ENCODE peak calls at places on chromosomes 7 and 10, in six cellular contexts. C is uterus, N is heart left ventricle, V is A549, K is K562, O is breast epithelium. S is an unnamed sample.

GRCh38 chr7:112201421-112201820 is 4.8 kb downstream of the DOCK4 start:
- DNase-seq in C (no peak), N (no peak), V (no peak), K (no peak), O (no peak), S (no peak)

GRCh38 chr10:60433684-60434083 is 44.0 kb upstream of the ANK3 start:
- DNase-seq in C (no peak), N (no peak), V (no peak), K (no peak), O (no peak), S (no peak)

GRCh38 chr10:32577448-32577847 is 131.5 kb downstream of the CCDC7 start:
- DNase-seq in C (no peak), N (no peak), V (no peak), K (no peak), O (no peak), S (no peak)

GRCh38 chr7:151080522-151081169 is at the start of gene FASTK:
- DNase-seq in C (peak; percentile 89), N (peak; percentile 94), V (peak; percentile 89), K (peak; percentile 97), O (peak; percentile 84), S (peak; percentile 87)

GRCh38 chr7:122951006-122951405 is 44.5 kb downstream of the TAS2R16 start:
- DNase-seq in C (no peak), N (no peak), V (no peak), K (no peak), O (no peak), S (no peak)

GRCh38 chr10:7000063-7000462 is 410.8 kb downstream of the SFMBT2 start:
- DNase-seq in C (no peak), N (no peak), V (no peak), K (no peak), O (no peak), S (no peak)

GRCh38 chr7:27442446-27442845 is 199.8 kb downstream of the EVX1 start:
- DNase-seq in C (no peak), N (no peak), V (peak; percentile 18), K (no peak), O (no peak), S (no peak)

GRCh38 chr10:50552771-50553535 is 70.8 kb downstream of the SGMS1 start:
- DNase-seq in C (no peak), N (no peak), V (peak; percentile 30), K (peak; percentile 41), O (no peak), S (no peak)

GRCh38 chr10:110324805-110325280 is 20.1 kb upstream of the SMNDC1 start:
- DNase-seq in C (no peak), N (no peak), V (no peak), K (no peak), O (no peak), S (no peak)

GRCh38 chr10:104353325-104354048 is at the start of gene CFAP58:
- DNase-seq in C (peak; percentile 96), N (peak; percentile 97), V (peak; percentile 90), K (peak; percentile 91), O (peak; percentile 94), S (peak; percentile 92)
- TF ChIP-seq POLR2A in C (peak; percentile 36), N (no peak), V (peak; percentile 14), K (peak; percentile 51), O (no peak), S (no peak)

DNA sequence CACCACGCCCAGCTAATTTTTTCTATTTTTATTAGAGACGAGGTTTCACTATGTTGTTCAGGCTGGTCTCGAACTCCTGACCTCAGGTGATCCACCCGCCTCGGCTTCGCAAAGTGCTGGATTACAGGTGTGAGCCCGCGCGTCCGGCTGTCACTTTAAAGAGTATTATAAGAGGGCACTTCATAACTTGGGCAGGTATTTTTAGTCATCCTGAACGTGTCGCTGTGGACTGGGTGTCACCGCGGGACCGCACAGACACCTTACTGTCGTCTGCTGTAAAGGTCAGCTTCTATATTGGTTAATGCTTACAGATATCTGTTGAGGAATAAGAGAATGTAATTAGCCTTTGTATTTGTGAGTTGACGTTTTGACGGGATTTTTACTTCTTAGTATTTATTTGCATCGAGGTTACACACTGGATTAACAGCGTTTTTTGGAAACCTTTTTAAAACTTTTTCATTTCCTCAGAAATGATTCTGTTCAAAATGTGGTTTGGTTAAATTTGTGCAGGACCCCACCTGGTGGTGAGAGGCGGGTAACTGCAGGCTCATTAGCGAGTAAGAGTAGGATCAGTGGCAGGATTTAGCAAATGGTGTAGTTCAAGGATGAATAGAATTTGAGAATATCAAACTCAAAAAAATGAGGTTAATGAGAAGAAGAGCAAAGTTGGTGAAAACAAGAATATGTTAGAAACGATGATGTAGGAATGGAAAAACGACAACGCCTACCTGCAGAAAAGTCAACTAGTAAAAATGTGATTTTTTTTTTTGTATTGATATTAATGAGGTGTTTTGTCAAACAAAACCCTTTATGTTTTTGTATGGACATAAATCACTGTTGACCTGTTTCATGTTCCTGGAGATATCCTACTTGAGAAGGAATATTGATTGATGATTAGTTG is 3.2 kb downstream of the DNAJB6 start:
- DNase-seq in C (peak; percentile 65), N (no peak), V (peak; percentile 69), K (peak; percentile 83), O (peak; percentile 70), S (no peak)
- H3K4me1 ChIP-seq in C (peaks cover 4% of the 10 kb centered on the region), N (peaks cover 7% of the 10 kb centered on the region), V (peaks cover 28% of the 10 kb centered on the region), K (peaks cover 23% of the 10 kb centered on the region), O (no peaks in the 10 kb centered on the region), S (peaks cover 55% of the 10 kb centered on the region)

GRCh38 chr7:74061840-74062539 is 21.6 kb upstream of the LIMK1 start:
- DNase-seq in C (peak; percentile 87), N (peak; percentile 80), V (peak; percentile 90), K (peak; percentile 72), O (peak; percentile 84), S (peak; percentile 54)
- TF ChIP-seq POLR2A in C (peak; percentile 51), N (no peak), V (no peak), K (no peak), O (peak; percentile 41), S (peak; percentile 11)

DNA sequence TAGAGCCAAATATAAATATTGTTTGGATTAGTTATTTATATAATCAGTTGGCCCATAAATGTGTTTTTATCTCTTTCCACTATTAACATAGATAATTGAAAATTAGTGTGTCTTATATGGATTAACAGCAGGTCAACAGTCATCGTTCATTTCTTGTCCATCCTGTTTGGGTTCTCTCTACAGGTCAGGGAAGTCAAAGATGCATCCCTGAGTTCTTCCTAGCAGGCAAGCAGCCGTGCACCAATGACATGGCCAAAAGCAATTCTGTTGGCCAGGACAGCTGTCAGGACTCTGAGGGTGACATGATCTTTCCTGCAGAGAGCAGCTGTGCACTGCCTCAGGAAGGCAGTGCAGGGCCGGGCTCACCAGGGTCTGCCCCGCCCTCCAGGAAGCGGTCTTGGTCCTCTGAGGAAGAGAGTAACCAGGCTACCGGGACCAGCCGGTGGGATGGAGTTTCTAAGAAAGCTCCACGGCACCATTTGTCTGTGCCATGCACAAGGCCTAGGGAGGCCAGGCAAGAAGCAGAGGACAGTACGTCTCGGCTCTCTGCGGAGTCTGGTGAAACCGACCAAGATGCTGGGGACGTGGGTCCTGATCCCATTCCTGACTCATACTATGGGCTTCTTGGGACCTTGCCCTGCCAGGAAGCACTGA is 15.9 kb downstream of the FBH1 start:
- DNase-seq in C (no peak), N (peak; percentile 71), V (no peak), K (no peak), O (no peak), S (no peak)
- H3K4me1 ChIP-seq in C (no peaks in the 10 kb centered on the region), N (no peaks in the 10 kb centered on the region), V (no peaks in the 10 kb centered on the region), K (no peaks in the 10 kb centered on the region), O (no peaks in the 10 kb centered on the region), S (peaks cover 9% of the 10 kb centered on the region)

GRCh38 chr7:26202019-26202985 is 757 bp downstream of the CBX3 start:
- DNase-seq in C (peak; percentile 30), N (peak; percentile 80), V (peak; percentile 54), K (peak; percentile 68), O (no peak), S (peak; percentile 21)
- TF ChIP-seq POLR2A in C (no peak), N (no peak), V (peak; percentile 41), K (no peak), O (no peak), S (no peak)